ENCODE peak calls at places on chromosomes 6 and 20, in eight cellular contexts. Z, O, G, N, P, S, J and M are unnamed samples.

GRCh38 chr6:2396856-2397640 is 151.6 kb upstream of the GMDS start:
- DNase-seq in Z (no peak), O (no peak), G (no peak), N (no peak), P (no peak), S (no peak), J (peak), M (peak)

GRCh38 chr6:82419859-82420258 is 56.2 kb downstream of the TPBG start:
- DNase-seq in Z (peak), O (no peak), G (no peak), N (no peak), P (no peak), S (no peak), J (no peak), M (no peak)

GRCh38 chr6:1552296-1552761 is 57.4 kb upstream of the FOXC1 start:
- DNase-seq in Z (peak), O (peak), G (no peak), N (no peak), P (no peak), S (no peak), J (no peak), M (no peak)

GRCh38 chr6:72657798-72658197 is 35.9 kb downstream of the KCNQ5 start:
- DNase-seq in Z (no peak), O (no peak), G (no peak), N (no peak), P (no peak), S (no peak), J (no peak), M (no peak)

GRCh38 chr6:52049252-52050050 is 38.0 kb downstream of the PKHD1 start:
- DNase-seq in Z (peak), O (peak), G (peak), N (peak), P (no peak), S (no peak), J (no peak), M (no peak)

GRCh38 chr6:113856011-113856551 is 1.1 kb upstream of the MARCKS start:
- DNase-seq in Z (peak), O (peak), G (peak), N (peak), P (peak), S (no peak), J (no peak), M (no peak)

GRCh38 chr6:156933201-156934053 is 156.2 kb downstream of the ARID1B start:
- DNase-seq in Z (no peak), O (peak), G (peak), N (no peak), P (peak), S (no peak), J (no peak), M (no peak)

GRCh38 chr20:23086056-23086551 is at the start of gene CD93:
- DNase-seq in Z (peak), O (no peak), G (no peak), N (peak), P (no peak), S (no peak), J (no peak), M (no peak)

GRCh38 chr6:111809264-111809663 is 64.0 kb downstream of the FYN start:
- DNase-seq in Z (no peak), O (no peak), G (no peak), N (no peak), P (no peak), S (no peak), J (no peak), M (no peak)

GRCh38 chr6:140921366-140922226 is 1211.1 kb upstream of the GJE1 start:
- DNase-seq in Z (peak), O (peak), G (peak), N (peak), P (no peak), S (no peak), J (no peak), M (no peak)

GRCh38 chr20:25270829-25271251 is 23.0 kb downstream of the PYGB start:
- DNase-seq in Z (no peak), O (no peak), G (no peak), N (no peak), P (peak), S (no peak), J (peak), M (no peak)

GRCh38 chr6:8930009-8930408 is 494.7 kb upstream of the SLC35B3 start:
- DNase-seq in Z (no peak), O (no peak), G (no peak), N (no peak), P (no peak), S (no peak), J (no peak), M (no peak)

GRCh38 chr6:30964075-30964474 is 19.4 kb upstream of the MUC21 start:
- DNase-seq in Z (no peak), O (no peak), G (no peak), N (no peak), P (no peak), S (no peak), J (no peak), M (no peak)

GRCh38 chr6:152496731-152497130 is 140.4 kb downstream of the SYNE1 start:
- DNase-seq in Z (no peak), O (no peak), G (no peak), N (no peak), P (peak), S (no peak), J (no peak), M (no peak)

GRCh38 chr6:84074988-84075781 is 41.6 kb downstream of the MRAP2 start:
- DNase-seq in Z (no peak), O (peak), G (no peak), N (no peak), P (peak), S (no peak), J (no peak), M (peak)

GRCh38 chr6:91149914-91150674 is 563.2 kb upstream of the MAP3K7 start:
- DNase-seq in Z (no peak), O (no peak), G (no peak), N (no peak), P (no peak), S (no peak), J (no peak), M (no peak)

GRCh38 chr6:3228046-3228671 is 706 bp upstream of the TUBB2B start:
- DNase-seq in Z (no peak), O (peak), G (no peak), N (peak), P (peak), S (no peak), J (no peak), M (no peak)

GRCh38 chr6:64520050-64520449 is 884.4 kb downstream of the PHF3 start:
- DNase-seq in Z (peak), O (no peak), G (no peak), N (no peak), P (no peak), S (no peak), J (no peak), M (no peak)

GRCh38 chr6:83709748-83710050 is 798 bp upstream of the SNAP91 start:
- DNase-seq in Z (no peak), O (no peak), G (no peak), N (no peak), P (no peak), S (no peak), J (no peak), M (no peak)

GRCh38 chr20:50575869-50576720 is 65.9 kb downstream of the PTPN1 start:
- DNase-seq in Z (peak), O (peak), G (peak), N (peak), P (peak), S (peak), J (peak), M (no peak)

GRCh38 chr6:6717953-6718352 is 129.4 kb downstream of the LY86 start:
- DNase-seq in Z (peak), O (no peak), G (no peak), N (no peak), P (no peak), S (no peak), J (no peak), M (no peak)
- TF ChIP-seq CTCF in Z (no peak), O (no peak), G (no peak), N (no peak), P (no peak), S (no peak), J (no peak), M (no peak)

DNA sequence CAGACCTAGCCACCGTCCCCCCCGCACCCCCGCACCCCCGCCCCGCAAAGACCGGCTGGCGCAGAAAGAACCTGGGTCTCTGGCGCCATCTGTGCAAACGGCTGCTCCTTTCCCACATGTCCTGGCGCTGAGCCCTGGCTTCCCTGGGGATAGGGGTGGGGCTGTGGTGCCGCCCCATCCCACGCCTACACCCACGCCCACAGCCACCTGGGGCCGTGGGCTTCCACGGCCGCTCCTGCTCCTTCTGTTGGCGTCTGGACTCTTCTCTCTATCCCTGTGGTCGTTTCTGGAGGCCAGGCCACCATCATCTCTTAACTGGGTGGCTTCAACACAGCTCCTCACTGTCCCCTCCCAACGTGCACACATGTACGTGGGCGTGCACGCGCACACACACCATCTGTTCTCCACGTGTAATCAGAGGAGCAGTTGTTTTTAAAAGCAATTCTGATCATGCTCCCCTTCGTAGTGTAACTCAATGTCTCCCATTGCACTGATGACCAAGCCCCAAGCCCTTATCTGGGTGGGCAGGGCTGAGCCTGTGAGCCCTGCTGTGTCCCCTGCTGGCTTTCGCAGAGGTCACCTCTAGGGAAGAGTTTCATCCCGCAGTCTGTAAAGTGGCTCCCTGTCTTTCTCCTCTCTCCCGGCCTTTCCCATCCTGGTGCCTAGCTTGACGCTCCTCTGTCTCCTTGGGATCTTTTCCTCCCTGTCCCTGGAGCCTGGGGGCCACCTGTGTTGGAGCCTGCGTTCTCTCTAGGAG is 31.9 kb upstream of the FAM83D start:
- DNase-seq in Z (no peak), O (no peak), G (no peak), N (no peak), P (no peak), S (no peak), J (peak), M (no peak)
- TF ChIP-seq CTCF in Z (no peak), O (no peak), G (no peak), N (no peak), P (peak), S (peak), J (peak), M (no peak)

DNA sequence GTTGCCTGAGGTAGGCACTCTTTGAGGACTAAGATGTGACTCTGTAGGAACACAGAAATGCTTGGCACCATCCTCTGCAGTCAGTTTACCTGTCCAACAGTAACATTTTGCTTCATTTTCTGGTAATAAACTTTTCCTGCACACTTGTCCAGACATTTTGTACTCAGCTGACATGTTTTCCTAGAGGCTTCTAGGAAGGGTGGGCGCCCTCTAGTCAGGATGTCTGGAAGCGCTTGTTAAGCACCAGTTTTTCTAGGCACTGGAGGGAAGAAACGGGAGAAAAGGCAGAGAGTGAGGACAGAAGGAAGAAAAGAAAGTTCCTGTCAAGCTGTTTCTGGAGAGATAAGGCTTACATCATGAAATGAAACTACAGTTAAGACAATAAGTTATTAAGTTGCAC is 42.5 kb upstream of the TNFRSF21 start:
- DNase-seq in Z (no peak), O (peak), G (no peak), N (no peak), P (no peak), S (no peak), J (no peak), M (no peak)
- TF ChIP-seq CTCF in Z (no peak), O (peak), G (peak), N (no peak), P (peak), S (no peak), J (no peak), M (no peak)

GRCh38 chr6:7721654-7722053 is 4.2 kb upstream of the BMP6 start:
- DNase-seq in Z (peak), O (no peak), G (no peak), N (no peak), P (no peak), S (no peak), J (no peak), M (no peak)
- TF ChIP-seq CTCF in Z (no peak), O (no peak), G (peak), N (peak), P (no peak), S (no peak), J (peak), M (peak)

GRCh38 chr6:133286765-133287164 is 45.6 kb downstream of the EYA4 start:
- DNase-seq in Z (peak), O (peak), G (no peak), N (peak), P (no peak), S (no peak), J (no peak), M (no peak)
- TF ChIP-seq CTCF in Z (peak), O (peak), G (peak), N (peak), P (peak), S (no peak), J (peak), M (peak)